ENCODE peak calls at places on chromosomes 16 and 17, in six cellular contexts. L is MM.1S; Y is PC-3; G is BJ; F is IMR-90; A is activated CD8-positive, alpha-beta T cell treated with anti-CD3 and anti-CD28 coated beads for 36 hours. B is an unnamed sample.

GRCh38 chr16:88616320-88616719 is 22.1 kb upstream of the IL17C start:
- DNase-seq in L (no peak), Y (no peak), G (no peak), F (no peak), A (no peak), B (no peak)

GRCh38 chr16:79843631-79844043 is 243.1 kb upstream of the MAF start:
- DNase-seq in L (no peak), Y (no peak), G (no peak), F (no peak), A (peak), B (no peak)

GRCh38 chr16:85195884-85196816 is 83.9 kb upstream of the CIBAR2 start:
- DNase-seq in L (no peak), Y (no peak), G (no peak), F (no peak), A (no peak), B (no peak)

GRCh38 chr16:13902677-13903076 is 17.3 kb upstream of the ERCC4 start:
- DNase-seq in L (no peak), Y (peak), G (no peak), F (peak), A (no peak), B (no peak)

GRCh38 chr16:52553322-52553721 is 6.4 kb upstream of the TOX3 start:
- DNase-seq in L (no peak), Y (no peak), G (no peak), F (no peak), A (no peak), B (no peak)

GRCh38 chr16:24776486-24777220 is 47.2 kb downstream of the TNRC6A start:
- DNase-seq in L (no peak), Y (no peak), G (no peak), F (peak), A (no peak), B (no peak)

GRCh38 chr16:1800703-1801102 is 7.2 kb upstream of the IGFALS start:
- DNase-seq in L (no peak), Y (no peak), G (no peak), F (no peak), A (no peak), B (no peak)

GRCh38 chr17:75308732-75309629 is 19.7 kb upstream of the SLC25A19 start:
- DNase-seq in L (no peak), Y (no peak), G (no peak), F (no peak), A (no peak), B (no peak)

DNA sequence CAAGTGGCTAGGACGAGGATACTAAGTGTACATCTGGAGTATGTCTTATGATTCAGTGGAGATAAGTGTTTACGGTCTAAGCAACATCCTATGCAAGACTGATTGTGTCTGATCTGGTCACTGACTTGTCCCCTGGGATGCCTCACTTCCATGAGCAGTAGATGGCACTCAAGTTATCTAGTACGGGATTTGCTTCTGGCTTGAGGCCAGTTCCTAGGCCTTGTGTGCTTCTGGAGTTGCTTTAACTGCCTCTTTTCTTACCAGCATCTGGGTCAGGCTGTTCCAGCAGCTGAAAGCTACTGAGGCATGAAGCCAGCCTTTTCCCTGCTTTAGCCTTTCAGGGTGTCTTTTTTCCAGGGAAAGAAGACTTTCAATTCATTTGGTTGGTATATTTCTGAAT is 23.0 kb downstream of the SUPT6H start:
- DNase-seq in L (no peak), Y (peak), G (no peak), F (peak), A (no peak), B (no peak)
- TF ChIP-seq CTCF in L (no peak), Y (peak), G (peak), F (no peak), A (no peak), B (no peak)

DNA sequence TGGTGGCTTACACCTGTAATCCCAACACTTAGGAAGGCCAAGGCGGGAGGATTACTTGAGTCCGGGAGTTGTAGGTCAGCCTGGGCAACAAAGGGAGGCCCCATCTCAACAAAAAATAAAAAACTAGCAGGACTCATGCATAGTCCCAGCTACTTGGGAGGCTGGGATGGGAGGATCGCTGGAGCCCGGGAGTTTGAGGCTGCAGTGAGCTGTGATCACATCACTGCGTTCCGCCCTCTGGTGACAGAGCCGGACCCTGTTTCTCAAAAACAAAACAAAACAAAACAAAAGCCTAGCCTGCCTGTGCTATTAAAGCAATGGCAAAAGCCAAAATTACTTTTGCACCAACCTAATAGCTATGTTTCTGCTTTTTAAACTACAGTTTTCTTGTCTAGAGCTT is 1.5 kb downstream of the FCSK start:
- DNase-seq in L (no peak), Y (no peak), G (no peak), F (no peak), A (no peak), B (no peak)
- TF ChIP-seq CTCF in L (no peak), Y (no peak), G (no peak), F (no peak), A (no peak), B (no peak)

GRCh38 chr16:26569793-26570192 is 496.9 kb upstream of the C16orf82 start:
- DNase-seq in L (peak), Y (peak), G (no peak), F (no peak), A (peak), B (peak)
- TF ChIP-seq CTCF in L (peak), Y (peak), G (no peak), F (no peak), A (no peak), B (peak)

GRCh38 chr17:43689814-43690213 is 28.1 kb upstream of the MEOX1 start:
- DNase-seq in L (no peak), Y (no peak), G (no peak), F (no peak), A (no peak), B (no peak)
- TF ChIP-seq CTCF in L (no peak), Y (no peak), G (no peak), F (no peak), A (no peak), B (no peak)

GRCh38 chr17:50350733-50351132 is 4.8 kb downstream of the XYLT2 start:
- DNase-seq in L (no peak), Y (no peak), G (no peak), F (no peak), A (no peak), B (peak)
- TF ChIP-seq CTCF in L (no peak), Y (no peak), G (no peak), F (no peak), A (no peak), B (no peak)

GRCh38 chr17:33375086-33375485 is 82.0 kb upstream of the ASIC2 start:
- DNase-seq in L (no peak), Y (no peak), G (no peak), F (no peak), A (no peak), B (no peak)
- TF ChIP-seq CTCF in L (no peak), Y (no peak), G (no peak), F (no peak), A (no peak), B (no peak)

DNA sequence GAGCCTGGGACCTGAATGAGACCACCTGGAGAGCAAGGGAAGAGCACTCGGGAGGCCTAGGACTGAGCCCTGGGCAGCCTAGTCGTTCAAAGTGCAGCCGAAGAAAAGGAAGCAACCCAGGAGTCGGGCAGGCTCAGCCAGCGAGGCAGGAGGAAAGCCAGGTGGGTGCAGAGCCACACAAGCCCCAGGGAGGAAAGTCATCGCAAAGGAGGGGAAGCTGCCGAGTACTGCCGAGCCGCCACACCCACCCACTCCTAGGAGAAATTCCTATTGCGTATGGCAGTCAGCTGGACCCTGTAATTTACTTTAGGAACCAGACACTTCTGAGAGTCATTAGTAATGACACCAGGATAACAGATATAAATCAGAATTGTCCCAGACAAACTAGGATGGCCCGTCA is 187.6 kb downstream of the KATNIP start:
- DNase-seq in L (no peak), Y (no peak), G (no peak), F (no peak), A (no peak), B (no peak)
- TF ChIP-seq CTCF in L (no peak), Y (no peak), G (no peak), F (no peak), A (no peak), B (no peak)

GRCh38 chr17:77373298-77374169 is 232.8 kb downstream of the SEC14L1 start:
- DNase-seq in L (no peak), Y (no peak), G (no peak), F (no peak), A (peak), B (peak)
- TF ChIP-seq CTCF in L (no peak), Y (no peak), G (no peak), F (no peak), A (no peak), B (no peak)

GRCh38 chr17:9035249-9035648 is 13.9 kb downstream of the NTN1 start:
- DNase-seq in L (no peak), Y (no peak), G (no peak), F (no peak), A (no peak), B (no peak)
- TF ChIP-seq CTCF in L (no peak), Y (no peak), G (no peak), F (no peak), A (no peak), B (no peak)